ENCODE peak calls at places on chromosome 4, in six cellular contexts. L, Z, Y, B, Q and N are unnamed samples.

GRCh38 chr4:119872344-119873031 is 194.2 kb downstream of the MAD2L1 start:
- DNase-seq in B (no peak), Y (no peak), Q (no peak), L (no peak), Z (no peak), N (no peak)

GRCh38 chr4:184699941-184700340 is 34.0 kb downstream of the CENPU start:
- DNase-seq in Z (no peak), B (no peak), Y (no peak), L (no peak), Q (no peak), N (peak; percentile 14)

GRCh38 chr4:23234018-23234417 is 541.3 kb downstream of the GBA3 start:
- DNase-seq in Z (no peak), L (no peak), Q (peak; percentile 25), B (no peak), Y (no peak), N (no peak)

GRCh38 chr4:61918507-61919462 is 718.7 kb downstream of the ADGRL3 start:
- DNase-seq in B (no peak), Y (no peak), Z (no peak), L (no peak), Q (peak; percentile 66), N (no peak)

GRCh38 chr4:147793973-147794690 is 62.2 kb downstream of the ARHGAP10 start:
- DNase-seq in Q (no peak), L (no peak), B (no peak), Z (peak; percentile 6), Y (no peak), N (no peak)

GRCh38 chr4:140271553-140271952 is 101.9 kb upstream of the SCOC start:
- DNase-seq in Z (peak; percentile 39), Y (no peak), L (no peak), B (no peak), Q (no peak), N (no peak)

GRCh38 chr4:41655177-41655576 is 93.3 kb downstream of the PHOX2B start:
- DNase-seq in Y (no peak), Q (no peak), L (no peak), Z (peak; percentile 64), B (no peak), N (peak; percentile 39)

GRCh38 chr4:10461091-10461849 is 4.0 kb upstream of the ZNF518B start:
- DNase-seq in Y (peak; percentile 81), B (peak; percentile 92), Z (no peak), L (no peak), Q (peak; percentile 91), N (peak; percentile 70)

GRCh38 chr4:98352940-98353339 is 91.8 kb downstream of the RAP1GDS1 start:
- DNase-seq in Y (no peak), B (no peak), Z (no peak), Q (no peak), L (no peak), N (no peak)

GRCh38 chr4:98203406-98204235 is 57.6 kb upstream of the RAP1GDS1 start:
- DNase-seq in Z (no peak), Q (no peak), L (no peak), B (no peak), Y (peak; percentile 74), N (no peak)

GRCh38 chr4:15003891-15004700 is 1.8 kb downstream of the CPEB2 start:
- DNase-seq in Y (peak; percentile 26), L (no peak), Q (peak; percentile 73), B (peak; percentile 67), Z (peak; percentile 10), N (peak; percentile 61)

GRCh38 chr4:17327587-17327986 is 184.3 kb downstream of the QDPR start:
- DNase-seq in Q (no peak), L (no peak), B (no peak), Z (no peak), Y (no peak), N (peak; percentile 31)

GRCh38 chr4:154781126-154781982 is at the start of gene RBM46:
- DNase-seq in L (no peak), B (peak; percentile 26), Y (no peak), Z (no peak), Q (no peak), N (peak; percentile 19)

GRCh38 chr4:159837071-159837470 is 734.2 kb downstream of the RAPGEF2 start:
- DNase-seq in Q (no peak), B (no peak), Y (no peak), Z (no peak), L (no peak), N (no peak)

GRCh38 chr4:48830706-48831531 is at the start of gene OCIAD1:
- DNase-seq in B (peak; percentile 96), Y (peak; percentile 100), L (peak; percentile 99), Q (peak; percentile 100), Z (peak; percentile 97), N (peak; percentile 100)

GRCh38 chr4:48827622-48828021 is 3.3 kb upstream of the OCIAD1 start:
- DNase-seq in Y (no peak), Q (no peak), L (no peak), Z (no peak), B (no peak), N (no peak)

GRCh38 chr4:48831532-48832015 is 686 bp downstream of the OCIAD1 start:
- DNase-seq in B (no peak), Z (no peak), Y (no peak), L (no peak), Q (no peak), N (peak; percentile 29)

GRCh38 chr4:48836658-48837057 is 5.8 kb downstream of the OCIAD1 start:
- DNase-seq in Y (no peak), B (no peak), Q (no peak), L (no peak), Z (no peak), N (no peak)

DNA sequence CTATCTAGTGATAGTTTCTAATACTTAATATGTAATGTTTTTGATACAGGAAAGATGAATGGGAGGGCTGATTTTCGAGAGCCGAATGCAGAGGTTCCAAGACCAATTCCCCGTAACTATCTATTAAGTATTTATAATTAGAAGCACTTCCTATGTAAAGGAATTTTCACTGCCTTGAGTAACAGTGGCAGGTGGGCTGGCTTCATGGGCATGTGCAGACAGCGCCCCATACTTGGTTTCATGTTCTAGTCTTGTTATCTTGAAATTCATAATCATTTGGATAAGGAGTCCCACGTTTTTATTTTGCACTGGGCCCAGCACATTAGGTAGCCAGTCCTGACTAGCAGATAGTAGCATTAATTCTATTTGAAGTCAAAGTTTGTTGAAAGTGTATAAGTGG is 1.7 kb downstream of the OCIAD1 start:
- DNase-seq in Y (no peak), Z (no peak), Q (no peak), B (no peak), L (no peak), N (no peak)
- H3K9ac ChIP-seq in Y (no peak overlapping the region), Z (peak overlapping the region; percentile 97), Q (peak overlapping the region; percentile 99), B (peak overlapping the region; percentile 99), L (peak overlapping the region; percentile 97), N (peak overlapping the region; percentile 98)

GRCh38 chr4:132860976-132861375 is 288.1 kb upstream of the PCDH10 start:
- DNase-seq in Z (no peak), L (no peak), Y (no peak), B (no peak), Q (no peak), N (no peak)

GRCh38 chr4:132865458-132865857 is 283.6 kb upstream of the PCDH10 start:
- DNase-seq in Z (no peak), Q (no peak), B (no peak), L (no peak), Y (no peak), N (no peak)

GRCh38 chr4:132863619-132864018 is 285.5 kb upstream of the PCDH10 start:
- DNase-seq in Y (no peak), L (no peak), B (no peak), Z (no peak), Q (no peak), N (no peak)

GRCh38 chr4:132865922-132866321 is 283.2 kb upstream of the PCDH10 start:
- DNase-seq in Z (no peak), Y (no peak), L (no peak), B (no peak), Q (no peak), N (no peak)

GRCh38 chr4:132866616-132867015 is 282.5 kb upstream of the PCDH10 start:
- DNase-seq in Q (no peak), L (no peak), B (no peak), Y (no peak), Z (no peak), N (no peak)
- TF ChIP-seq EZH2phosphoT487 in Q (no peak), L (no peak), B (no peak), Y (no peak), Z (no peak), N (no peak)

GRCh38 chr4:76898385-76898692 is 395 bp upstream of the SOWAHB start:
- DNase-seq in Q (no peak), L (no peak), Y (no peak), Z (no peak), B (no peak), N (no peak)
- H3K9ac ChIP-seq in Q (no peak overlapping the region), L (peak overlapping the region; percentile 63), Y (peak overlapping the region; percentile 47), Z (peak overlapping the region; percentile 63), B (no peak overlapping the region), N (no peak overlapping the region)

DNA sequence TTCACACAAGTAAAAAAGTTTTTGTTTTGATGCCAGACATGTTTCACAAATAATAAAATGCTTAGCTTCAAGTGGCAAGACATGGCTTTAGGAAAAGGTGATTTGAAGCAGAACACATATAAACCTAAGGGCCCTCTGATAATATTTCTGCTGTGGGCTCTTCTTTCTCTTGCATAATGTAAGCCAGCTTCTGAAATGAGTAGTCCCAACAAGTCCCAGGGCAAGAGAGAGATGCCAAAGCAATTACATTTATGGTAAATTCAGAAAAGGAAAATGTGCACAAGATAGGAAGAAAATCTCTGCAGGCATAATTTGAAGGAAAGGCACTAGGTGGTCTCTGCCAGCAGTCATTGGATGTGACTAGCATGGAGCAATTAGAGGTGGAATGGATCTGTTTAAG is 170.8 kb upstream of the GALNT7 start:
- DNase-seq in Y (no peak), L (no peak), Q (no peak), Z (no peak), B (no peak), N (no peak)
- TF ChIP-seq EZH2phosphoT487 in Y (no peak), L (no peak), Q (no peak), Z (no peak), B (no peak), N (no peak)

GRCh38 chr4:82284858-82285805 is 88.7 kb downstream of the HNRNPD start:
- DNase-seq in B (peak; percentile 97), Z (peak; percentile 96), Q (peak; percentile 99), L (peak; percentile 96), Y (peak; percentile 98), N (peak; percentile 99)
- H3K9ac ChIP-seq in B (no peak overlapping the region), Z (no peak overlapping the region), Q (no peak overlapping the region), L (no peak overlapping the region), Y (peak overlapping the region; percentile 34), N (peak overlapping the region; percentile 21)

DNA sequence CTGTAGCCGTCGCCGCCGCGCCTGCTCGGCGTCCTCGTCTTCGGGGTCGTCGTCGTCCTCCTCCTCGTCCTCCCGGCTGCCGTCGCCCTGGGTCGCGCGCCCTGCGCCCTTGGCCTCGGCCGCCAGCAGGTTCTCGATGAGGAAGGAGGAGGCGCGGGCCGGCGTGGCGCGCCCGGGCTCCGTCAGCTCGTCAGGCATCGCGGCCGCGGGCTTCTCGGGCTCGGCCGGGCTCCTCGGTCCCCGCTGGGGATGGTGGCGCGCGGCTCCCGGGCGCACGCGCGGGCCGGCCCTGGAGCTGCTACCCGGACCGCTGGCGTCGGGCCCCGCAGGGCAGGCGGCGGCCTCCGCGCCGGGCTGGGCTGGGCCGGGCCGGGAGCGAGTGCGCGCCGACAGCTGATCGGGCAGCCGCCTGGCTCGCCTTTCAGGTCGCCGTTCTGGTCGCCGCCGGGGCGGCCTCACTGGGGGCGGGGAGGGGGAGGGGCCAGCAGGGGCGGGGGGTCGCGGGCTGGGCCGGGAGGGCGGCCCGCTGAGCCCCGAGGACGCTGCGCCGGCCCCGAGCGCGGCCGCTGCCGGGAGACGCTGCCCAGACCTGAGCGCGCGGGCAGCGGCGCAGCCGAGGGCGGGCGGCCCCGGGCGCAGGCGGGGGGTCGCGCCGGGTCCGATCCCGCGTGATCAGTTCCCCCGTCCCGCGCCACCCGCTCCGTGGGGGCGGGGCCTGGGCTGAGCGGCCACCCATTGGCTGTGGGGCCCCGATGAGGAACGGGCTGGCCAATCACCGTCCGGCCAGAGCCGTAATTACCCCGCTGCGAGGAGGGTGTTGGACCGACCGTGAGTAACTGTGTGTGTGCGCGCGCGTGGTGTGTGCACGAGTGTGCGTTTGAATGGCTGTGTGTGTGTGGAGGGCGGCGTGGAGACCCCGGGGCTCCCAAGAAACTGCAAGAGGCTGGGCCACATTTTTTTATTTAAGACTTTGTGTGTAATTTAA is at the start of gene HMX1:
- DNase-seq in L (no peak), B (peak; percentile 100), Q (peak; percentile 88), Z (no peak), Y (no peak), N (peak; percentile 37)
- TF ChIP-seq EZH2phosphoT487 in L (no peak), B (no peak), Q (peak; percentile 8), Z (no peak), Y (no peak), N (no peak)